ENCODE peak calls at places on chromosomes 6 and 20, in seven cellular contexts. One of them, this sample, is unnamed.

GRCh38 chr6:137764464-137764863 is 102.6 kb upstream of the TNFAIP3 start:
- DNase-seq in dorsolateral prefrontal cortex: no peak
- DNase-seq in substantia nigra: no peak
- DNase-seq in body of pancreas: no peak
- DNase-seq in caudate nucleus: no peak
- DNase-seq in endothelial cell of umbilical vein: peak; percentile 67
- DNase-seq in heart left ventricle: no peak
- DNase-seq in this sample: peak; percentile 86

GRCh38 chr6:168558686-168559085 is 117.7 kb downstream of the SMOC2 start:
- DNase-seq in dorsolateral prefrontal cortex: no peak
- DNase-seq in substantia nigra: no peak
- DNase-seq in body of pancreas: no peak
- DNase-seq in caudate nucleus: no peak
- DNase-seq in endothelial cell of umbilical vein: no peak
- DNase-seq in heart left ventricle: no peak
- DNase-seq in this sample: no peak

GRCh38 chr6:23218751-23219150 is 649.4 kb downstream of the HDGFL1 start:
- DNase-seq in dorsolateral prefrontal cortex: no peak
- DNase-seq in substantia nigra: no peak
- DNase-seq in body of pancreas: no peak
- DNase-seq in caudate nucleus: no peak
- DNase-seq in endothelial cell of umbilical vein: peak; percentile 29
- DNase-seq in heart left ventricle: no peak
- DNase-seq in this sample: no peak

GRCh38 chr6:44056392-44057237 is 70.6 kb downstream of the MRPL14 start:
- DNase-seq in dorsolateral prefrontal cortex: peak; percentile 87
- DNase-seq in substantia nigra: no peak
- DNase-seq in body of pancreas: no peak
- DNase-seq in caudate nucleus: no peak
- DNase-seq in endothelial cell of umbilical vein: peak; percentile 63
- DNase-seq in heart left ventricle: peak; percentile 83
- DNase-seq in this sample: peak; percentile 83

GRCh38 chr20:25281541-25281991 is 33.7 kb downstream of the PYGB start:
- DNase-seq in dorsolateral prefrontal cortex: peak; percentile 22
- DNase-seq in substantia nigra: no peak
- DNase-seq in body of pancreas: peak; percentile 13
- DNase-seq in caudate nucleus: no peak
- DNase-seq in endothelial cell of umbilical vein: no peak
- DNase-seq in heart left ventricle: peak; percentile 28
- DNase-seq in this sample: no peak

GRCh38 chr6:21595265-21595950 is 1.9 kb downstream of the SOX4 start:
- DNase-seq in dorsolateral prefrontal cortex: peak; percentile 44
- DNase-seq in substantia nigra: no peak
- DNase-seq in body of pancreas: peak; percentile 65
- DNase-seq in caudate nucleus: no peak
- DNase-seq in endothelial cell of umbilical vein: no peak
- DNase-seq in heart left ventricle: peak; percentile 42
- DNase-seq in this sample: no peak

GRCh38 chr6:150088481-150089154 is 19.7 kb upstream of the ULBP3 start:
- DNase-seq in dorsolateral prefrontal cortex: no peak
- DNase-seq in substantia nigra: no peak
- DNase-seq in body of pancreas: no peak
- DNase-seq in caudate nucleus: no peak
- DNase-seq in endothelial cell of umbilical vein: no peak
- DNase-seq in heart left ventricle: no peak
- DNase-seq in this sample: no peak

GRCh38 chr6:79410806-79411205 is 126.4 kb downstream of the LCA5 start:
- DNase-seq in dorsolateral prefrontal cortex: no peak
- DNase-seq in substantia nigra: no peak
- DNase-seq in body of pancreas: no peak
- DNase-seq in caudate nucleus: no peak
- DNase-seq in endothelial cell of umbilical vein: no peak
- DNase-seq in heart left ventricle: no peak
- DNase-seq in this sample: no peak

GRCh38 chr6:10082385-10082784 is 332.5 kb downstream of the TFAP2A start:
- DNase-seq in dorsolateral prefrontal cortex: no peak
- DNase-seq in substantia nigra: no peak
- DNase-seq in body of pancreas: no peak
- DNase-seq in caudate nucleus: no peak
- DNase-seq in endothelial cell of umbilical vein: no peak
- DNase-seq in heart left ventricle: no peak
- DNase-seq in this sample: no peak

GRCh38 chr6:113672691-113673149 is 184.4 kb upstream of the MARCKS start:
- DNase-seq in dorsolateral prefrontal cortex: no peak
- DNase-seq in substantia nigra: no peak
- DNase-seq in body of pancreas: peak; percentile 52
- DNase-seq in caudate nucleus: no peak
- DNase-seq in endothelial cell of umbilical vein: peak; percentile 51
- DNase-seq in heart left ventricle: peak; percentile 74
- DNase-seq in this sample: peak; percentile 75

GRCh38 chr6:25007269-25007699 is 71.5 kb upstream of the RIPOR2 start:
- DNase-seq in dorsolateral prefrontal cortex: no peak
- DNase-seq in substantia nigra: no peak
- DNase-seq in body of pancreas: no peak
- DNase-seq in caudate nucleus: no peak
- DNase-seq in endothelial cell of umbilical vein: no peak
- DNase-seq in heart left ventricle: no peak
- DNase-seq in this sample: no peak

GRCh38 chr6:125850361-125850760 is 59.6 kb downstream of the NCOA7 start:
- DNase-seq in dorsolateral prefrontal cortex: no peak
- DNase-seq in substantia nigra: no peak
- DNase-seq in body of pancreas: no peak
- DNase-seq in caudate nucleus: no peak
- DNase-seq in endothelial cell of umbilical vein: no peak
- DNase-seq in heart left ventricle: no peak
- DNase-seq in this sample: no peak

GRCh38 chr6:170028629-170029345 is 262.1 kb downstream of the DLL1 start:
- DNase-seq in dorsolateral prefrontal cortex: peak; percentile 27
- DNase-seq in substantia nigra: no peak
- DNase-seq in body of pancreas: peak; percentile 20
- DNase-seq in caudate nucleus: no peak
- DNase-seq in endothelial cell of umbilical vein: no peak
- DNase-seq in heart left ventricle: no peak
- DNase-seq in this sample: no peak

GRCh38 chr6:149336529-149336928 is 19.0 kb downstream of the TAB2 start:
- DNase-seq in dorsolateral prefrontal cortex: no peak
- DNase-seq in substantia nigra: no peak
- DNase-seq in body of pancreas: no peak
- DNase-seq in caudate nucleus: no peak
- DNase-seq in endothelial cell of umbilical vein: peak; percentile 45
- DNase-seq in heart left ventricle: no peak
- DNase-seq in this sample: no peak

GRCh38 chr20:12327205-12327604 is 409.5 kb downstream of the BTBD3 start:
- DNase-seq in dorsolateral prefrontal cortex: no peak
- DNase-seq in substantia nigra: no peak
- DNase-seq in body of pancreas: no peak
- DNase-seq in caudate nucleus: no peak
- DNase-seq in endothelial cell of umbilical vein: no peak
- DNase-seq in heart left ventricle: no peak
- DNase-seq in this sample: no peak
- H3K27ac ChIP-seq in dorsolateral prefrontal cortex: no peak overlapping the region
- H3K27ac ChIP-seq in substantia nigra: no peak overlapping the region
- H3K27ac ChIP-seq in body of pancreas: no peak overlapping the region
- H3K27ac ChIP-seq in caudate nucleus: no peak overlapping the region
- H3K27ac ChIP-seq in endothelial cell of umbilical vein: no peak overlapping the region
- H3K27ac ChIP-seq in heart left ventricle: no peak overlapping the region
- H3K27ac ChIP-seq in this sample: no peak overlapping the region

GRCh38 chr6:41723178-41723935 is 12.1 kb downstream of the TFEB start:
- DNase-seq in dorsolateral prefrontal cortex: peak; percentile 65
- DNase-seq in substantia nigra: peak; percentile 38
- DNase-seq in body of pancreas: peak; percentile 55
- DNase-seq in caudate nucleus: no peak
- DNase-seq in endothelial cell of umbilical vein: no peak
- DNase-seq in heart left ventricle: peak; percentile 90
- DNase-seq in this sample: peak; percentile 82
- H3K27ac ChIP-seq in dorsolateral prefrontal cortex: peak overlapping the region; percentile 60
- H3K27ac ChIP-seq in substantia nigra: peak overlapping the region; percentile 99
- H3K27ac ChIP-seq in body of pancreas: no peak overlapping the region
- H3K27ac ChIP-seq in caudate nucleus: peak overlapping the region; percentile 67
- H3K27ac ChIP-seq in endothelial cell of umbilical vein: no peak overlapping the region
- H3K27ac ChIP-seq in heart left ventricle: peak overlapping the region; percentile 18
- H3K27ac ChIP-seq in this sample: peak overlapping the region; percentile 52

GRCh38 chr20:51339721-51340450 is 202.6 kb downstream of the NFATC2 start:
- DNase-seq in dorsolateral prefrontal cortex: no peak
- DNase-seq in substantia nigra: no peak
- DNase-seq in body of pancreas: no peak
- DNase-seq in caudate nucleus: no peak
- DNase-seq in endothelial cell of umbilical vein: peak; percentile 61
- DNase-seq in heart left ventricle: no peak
- DNase-seq in this sample: peak; percentile 73

GRCh38 chr20:51340451-51340840 is 202.1 kb downstream of the NFATC2 start:
- DNase-seq in dorsolateral prefrontal cortex: no peak
- DNase-seq in substantia nigra: no peak
- DNase-seq in body of pancreas: no peak
- DNase-seq in caudate nucleus: no peak
- DNase-seq in endothelial cell of umbilical vein: no peak
- DNase-seq in heart left ventricle: no peak
- DNase-seq in this sample: no peak

GRCh38 chr20:51345601-51346101 is 196.9 kb downstream of the NFATC2 start:
- DNase-seq in dorsolateral prefrontal cortex: no peak
- DNase-seq in substantia nigra: no peak
- DNase-seq in body of pancreas: no peak
- DNase-seq in caudate nucleus: no peak
- DNase-seq in endothelial cell of umbilical vein: peak; percentile 57
- DNase-seq in heart left ventricle: no peak
- DNase-seq in this sample: peak; percentile 39

GRCh38 chr20:51341581-51341980 is 200.9 kb downstream of the NFATC2 start:
- DNase-seq in dorsolateral prefrontal cortex: no peak
- DNase-seq in substantia nigra: no peak
- DNase-seq in body of pancreas: no peak
- DNase-seq in caudate nucleus: no peak
- DNase-seq in endothelial cell of umbilical vein: no peak
- DNase-seq in heart left ventricle: no peak
- DNase-seq in this sample: no peak

GRCh38 chr20:51342510-51343236 is 199.8 kb downstream of the NFATC2 start:
- DNase-seq in dorsolateral prefrontal cortex: no peak
- DNase-seq in substantia nigra: no peak
- DNase-seq in body of pancreas: no peak
- DNase-seq in caudate nucleus: no peak
- DNase-seq in endothelial cell of umbilical vein: no peak
- DNase-seq in heart left ventricle: no peak
- DNase-seq in this sample: no peak
- H3K27ac ChIP-seq in dorsolateral prefrontal cortex: no peak overlapping the region
- H3K27ac ChIP-seq in substantia nigra: no peak overlapping the region
- H3K27ac ChIP-seq in body of pancreas: no peak overlapping the region
- H3K27ac ChIP-seq in caudate nucleus: no peak overlapping the region
- H3K27ac ChIP-seq in endothelial cell of umbilical vein: no peak overlapping the region
- H3K27ac ChIP-seq in heart left ventricle: no peak overlapping the region
- H3K27ac ChIP-seq in this sample: no peak overlapping the region

GRCh38 chr20:61733891-61734732 is 331.6 kb downstream of the TAF4 start:
- DNase-seq in dorsolateral prefrontal cortex: no peak
- DNase-seq in substantia nigra: no peak
- DNase-seq in body of pancreas: no peak
- DNase-seq in caudate nucleus: no peak
- DNase-seq in endothelial cell of umbilical vein: no peak
- DNase-seq in heart left ventricle: peak; percentile 11
- DNase-seq in this sample: no peak
- H3K27ac ChIP-seq in dorsolateral prefrontal cortex: no peak overlapping the region
- H3K27ac ChIP-seq in substantia nigra: no peak overlapping the region
- H3K27ac ChIP-seq in body of pancreas: no peak overlapping the region
- H3K27ac ChIP-seq in caudate nucleus: no peak overlapping the region
- H3K27ac ChIP-seq in endothelial cell of umbilical vein: no peak overlapping the region
- H3K27ac ChIP-seq in heart left ventricle: no peak overlapping the region
- H3K27ac ChIP-seq in this sample: no peak overlapping the region

GRCh38 chr20:53789913-53790675 is 196.5 kb upstream of the ZNF217 start:
- DNase-seq in dorsolateral prefrontal cortex: no peak
- DNase-seq in substantia nigra: no peak
- DNase-seq in body of pancreas: no peak
- DNase-seq in caudate nucleus: no peak
- DNase-seq in endothelial cell of umbilical vein: no peak
- DNase-seq in heart left ventricle: no peak
- DNase-seq in this sample: no peak

GRCh38 chr20:53794529-53795115 is 201.0 kb upstream of the ZNF217 start:
- DNase-seq in dorsolateral prefrontal cortex: no peak
- DNase-seq in substantia nigra: no peak
- DNase-seq in body of pancreas: no peak
- DNase-seq in caudate nucleus: no peak
- DNase-seq in endothelial cell of umbilical vein: no peak
- DNase-seq in heart left ventricle: no peak
- DNase-seq in this sample: peak; percentile 70

GRCh38 chr20:53795170-53795569 is 201.5 kb upstream of the ZNF217 start:
- DNase-seq in dorsolateral prefrontal cortex: no peak
- DNase-seq in substantia nigra: no peak
- DNase-seq in body of pancreas: no peak
- DNase-seq in caudate nucleus: no peak
- DNase-seq in endothelial cell of umbilical vein: no peak
- DNase-seq in heart left ventricle: no peak
- DNase-seq in this sample: peak; percentile 37

GRCh38 chr20:53793783-53794383 is 200.2 kb upstream of the ZNF217 start:
- DNase-seq in dorsolateral prefrontal cortex: no peak
- DNase-seq in substantia nigra: no peak
- DNase-seq in body of pancreas: no peak
- DNase-seq in caudate nucleus: no peak
- DNase-seq in endothelial cell of umbilical vein: no peak
- DNase-seq in heart left ventricle: no peak
- DNase-seq in this sample: no peak

GRCh38 chr20:53792946-53793536 is 199.4 kb upstream of the ZNF217 start:
- DNase-seq in dorsolateral prefrontal cortex: no peak
- DNase-seq in substantia nigra: no peak
- DNase-seq in body of pancreas: no peak
- DNase-seq in caudate nucleus: no peak
- DNase-seq in endothelial cell of umbilical vein: no peak
- DNase-seq in heart left ventricle: no peak
- DNase-seq in this sample: no peak
- H3K27ac ChIP-seq in dorsolateral prefrontal cortex: no peak overlapping the region
- H3K27ac ChIP-seq in substantia nigra: no peak overlapping the region
- H3K27ac ChIP-seq in body of pancreas: no peak overlapping the region
- H3K27ac ChIP-seq in caudate nucleus: no peak overlapping the region
- H3K27ac ChIP-seq in endothelial cell of umbilical vein: no peak overlapping the region
- H3K27ac ChIP-seq in heart left ventricle: no peak overlapping the region
- H3K27ac ChIP-seq in this sample: no peak overlapping the region

GRCh38 chr6:89799111-89799510 is 20.5 kb downstream of the MDN1 start:
- DNase-seq in dorsolateral prefrontal cortex: no peak
- DNase-seq in substantia nigra: no peak
- DNase-seq in body of pancreas: no peak
- DNase-seq in caudate nucleus: no peak
- DNase-seq in endothelial cell of umbilical vein: no peak
- DNase-seq in heart left ventricle: no peak
- DNase-seq in this sample: no peak

GRCh38 chr6:89797317-89797716 is 22.3 kb downstream of the MDN1 start:
- DNase-seq in dorsolateral prefrontal cortex: no peak
- DNase-seq in substantia nigra: no peak
- DNase-seq in body of pancreas: no peak
- DNase-seq in caudate nucleus: no peak
- DNase-seq in endothelial cell of umbilical vein: no peak
- DNase-seq in heart left ventricle: peak; percentile 51
- DNase-seq in this sample: peak; percentile 94

GRCh38 chr6:89803271-89803670 is 16.3 kb downstream of the MDN1 start:
- DNase-seq in dorsolateral prefrontal cortex: no peak
- DNase-seq in substantia nigra: no peak
- DNase-seq in body of pancreas: no peak
- DNase-seq in caudate nucleus: no peak
- DNase-seq in endothelial cell of umbilical vein: no peak
- DNase-seq in heart left ventricle: no peak
- DNase-seq in this sample: no peak

GRCh38 chr6:89794324-89794723 is 25.3 kb downstream of the MDN1 start:
- DNase-seq in dorsolateral prefrontal cortex: no peak
- DNase-seq in substantia nigra: no peak
- DNase-seq in body of pancreas: no peak
- DNase-seq in caudate nucleus: no peak
- DNase-seq in endothelial cell of umbilical vein: no peak
- DNase-seq in heart left ventricle: no peak
- DNase-seq in this sample: no peak

GRCh38 chr6:89799756-89800155 is 19.8 kb downstream of the MDN1 start:
- DNase-seq in dorsolateral prefrontal cortex: no peak
- DNase-seq in substantia nigra: no peak
- DNase-seq in body of pancreas: no peak
- DNase-seq in caudate nucleus: no peak
- DNase-seq in endothelial cell of umbilical vein: no peak
- DNase-seq in heart left ventricle: no peak
- DNase-seq in this sample: no peak
- H3K27ac ChIP-seq in dorsolateral prefrontal cortex: no peak overlapping the region
- H3K27ac ChIP-seq in substantia nigra: no peak overlapping the region
- H3K27ac ChIP-seq in body of pancreas: no peak overlapping the region
- H3K27ac ChIP-seq in caudate nucleus: no peak overlapping the region
- H3K27ac ChIP-seq in endothelial cell of umbilical vein: no peak overlapping the region
- H3K27ac ChIP-seq in heart left ventricle: no peak overlapping the region
- H3K27ac ChIP-seq in this sample: no peak overlapping the region

This sample was measured in astrocyte.